ENCODE peak calls at places on chromosome 14, in six cellular contexts. F is NCI-H69; X is ovary; C is NCI-H1092 treated with DMSO at 0.1 percent for 48 hours; V is HFFc6; O is stimulated activated CD8-positive, alpha-beta memory T cell treated with anti-CD3 and anti-CD28 coated beads, Interleukin-4, amount 100 ng/mL, for 1 hour. J is an unnamed sample.
A peak's percentile ranks its signal among the peaks of the same experiment; 100 is the strongest.

GRCh38 chr14:102729825-102730224 is 47.4 kb upstream of the TRAF3 start:
- DNase-seq in F (no peak), V (no peak), O (no peak), C (no peak), X (no peak), J (no peak)

GRCh38 chr14:49287004-49287403 is 299.2 kb downstream of the RPS29 start:
- DNase-seq in C (no peak), F (no peak), V (no peak), X (no peak), O (no peak), J (no peak)

GRCh38 chr14:95498622-95499353 is 17.7 kb downstream of the SYNE3 start:
- DNase-seq in O (no peak), V (no peak), X (no peak), F (peak; percentile 39), C (peak; percentile 65), J (no peak)

GRCh38 chr14:104014764-104015163 is 70.7 kb upstream of the ASPG start:
- DNase-seq in F (no peak), X (no peak), V (no peak), C (no peak), O (no peak), J (no peak)

GRCh38 chr14:103748539-103748867 is 32.9 kb downstream of the ZFYVE21 start:
- DNase-seq in X (no peak), O (no peak), C (no peak), F (no peak), V (no peak), J (no peak)

GRCh38 chr14:33676135-33676566 is 274.7 kb downstream of the EGLN3 start:
- DNase-seq in X (no peak), V (no peak), O (no peak), F (peak; percentile 57), C (peak; percentile 29), J (peak; percentile 40)

GRCh38 chr14:32654106-32654505 is 284.6 kb upstream of the NPAS3 start:
- DNase-seq in X (no peak), F (no peak), C (no peak), O (no peak), V (no peak), J (no peak)

GRCh38 chr14:88468396-88468795 is 82.9 kb downstream of the SPATA7 start:
- DNase-seq in V (peak; percentile 91), F (peak; percentile 54), O (no peak), X (no peak), C (no peak), J (peak; percentile 44)

GRCh38 chr14:69473271-69473670 is 11.3 kb upstream of the PLEKHD1 start:
- DNase-seq in X (no peak), V (no peak), F (peak; percentile 25), C (no peak), O (no peak), J (no peak)

GRCh38 chr14:73059326-73059725 is 992 bp downstream of the RBM25 start:
- DNase-seq in X (no peak), C (peak; percentile 15), O (no peak), F (peak; percentile 48), V (peak; percentile 41), J (peak; percentile 51)

J was measured in AG20443.